ENCODE peak calls at places on chromosome 2, in five cellular contexts. U, R, Q, B and H are unnamed samples.

GRCh38 chr2:3644891-3645605 is 13.0 kb upstream of the ALLC start:
- DNase-seq in U (no peak), R (no peak), Q (no peak), B (peak; percentile 8), H (no peak)

GRCh38 chr2:53445376-53446072 is 322.1 kb upstream of the CHAC2 start:
- DNase-seq in U (no peak), R (no peak), Q (no peak), B (peak; percentile 46), H (no peak)

GRCh38 chr2:101843048-101843447 is 145.5 kb downstream of the MAP4K4 start:
- DNase-seq in U (no peak), R (peak; percentile 36), Q (no peak), B (no peak), H (no peak)

GRCh38 chr2:31888550-31888949 is 122.3 kb downstream of the MEMO1 start:
- DNase-seq in U (no peak), R (no peak), Q (no peak), B (no peak), H (no peak)

GRCh38 chr2:235611337-235611736 is 117.5 kb downstream of the AGAP1 start:
- DNase-seq in U (no peak), R (no peak), Q (no peak), B (no peak), H (no peak)

GRCh38 chr2:173881466-173881865 is 83.7 kb downstream of the SP3 start:
- DNase-seq in U (no peak), R (peak; percentile 59), Q (no peak), B (peak; percentile 25), H (no peak)

GRCh38 chr2:203030991-203031390 is 16.3 kb downstream of the NBEAL1 start:
- DNase-seq in U (no peak), R (no peak), Q (no peak), B (no peak), H (no peak)

GRCh38 chr2:199607914-199608313 is 150.2 kb upstream of the SATB2 start:
- DNase-seq in U (no peak), R (no peak), Q (no peak), B (no peak), H (no peak)

GRCh38 chr2:54871457-54872103 is 148.1 kb downstream of the EML6 start:
- DNase-seq in U (no peak), R (no peak), Q (no peak), B (no peak), H (no peak)

GRCh38 chr2:9991829-9992273 is 40.4 kb downstream of the GRHL1 start:
- DNase-seq in U (no peak), R (no peak), Q (peak; percentile 59), B (peak; percentile 77), H (no peak)

GRCh38 chr2:196404276-196404675 is 232.9 kb upstream of the STK17B start:
- DNase-seq in U (no peak), R (no peak), Q (no peak), B (no peak), H (no peak)

GRCh38 chr2:53379547-53379946 is 388.1 kb upstream of the CHAC2 start:
- DNase-seq in U (no peak), R (no peak), Q (no peak), B (no peak), H (no peak)

GRCh38 chr2:8508766-8509165 is 173.1 kb upstream of the ID2 start:
- DNase-seq in U (no peak), R (no peak), Q (no peak), B (no peak), H (no peak)

GRCh38 chr2:8502316-8502715 is 179.5 kb upstream of the ID2 start:
- DNase-seq in U (no peak), R (no peak), Q (no peak), B (no peak), H (no peak)

GRCh38 chr2:8506771-8507170 is 175.1 kb upstream of the ID2 start:
- DNase-seq in U (no peak), R (no peak), Q (no peak), B (no peak), H (no peak)

GRCh38 chr2:8509613-8510012 is 172.2 kb upstream of the ID2 start:
- DNase-seq in U (no peak), R (no peak), Q (no peak), B (no peak), H (no peak)

GRCh38 chr2:8505311-8505920 is 176.4 kb upstream of the ID2 start:
- DNase-seq in U (no peak), R (no peak), Q (no peak), B (no peak), H (no peak)
- H3K27me3 ChIP-seq in U (no peaks in the 10 kb centered on the region), R (no peaks in the 10 kb centered on the region), Q (no peaks in the 10 kb centered on the region), B (no peaks in the 10 kb centered on the region), H (no peaks in the 10 kb centered on the region)

GRCh38 chr2:50126077-50126476 is 905.9 kb downstream of the NRXN1 start:
- DNase-seq in U (no peak), R (no peak), Q (no peak), B (no peak), H (no peak)
- H3K27ac ChIP-seq in U (no peak overlapping the region), R (no peak overlapping the region), Q (no peak overlapping the region), B (no peak overlapping the region), H (no peak overlapping the region)

GRCh38 chr2:26300234-26300641 is 45.7 kb upstream of the SELENOI start:
- DNase-seq in U (no peak), R (peak; percentile 13), Q (no peak), B (peak; percentile 51), H (no peak)
- H3K4me3 ChIP-seq in U (peak overlapping the region; percentile 49), R (peak overlapping the region; percentile 56), Q (peak overlapping the region; percentile 73), B (peak overlapping the region; percentile 23), H (peak overlapping the region; percentile 57)

DNA sequence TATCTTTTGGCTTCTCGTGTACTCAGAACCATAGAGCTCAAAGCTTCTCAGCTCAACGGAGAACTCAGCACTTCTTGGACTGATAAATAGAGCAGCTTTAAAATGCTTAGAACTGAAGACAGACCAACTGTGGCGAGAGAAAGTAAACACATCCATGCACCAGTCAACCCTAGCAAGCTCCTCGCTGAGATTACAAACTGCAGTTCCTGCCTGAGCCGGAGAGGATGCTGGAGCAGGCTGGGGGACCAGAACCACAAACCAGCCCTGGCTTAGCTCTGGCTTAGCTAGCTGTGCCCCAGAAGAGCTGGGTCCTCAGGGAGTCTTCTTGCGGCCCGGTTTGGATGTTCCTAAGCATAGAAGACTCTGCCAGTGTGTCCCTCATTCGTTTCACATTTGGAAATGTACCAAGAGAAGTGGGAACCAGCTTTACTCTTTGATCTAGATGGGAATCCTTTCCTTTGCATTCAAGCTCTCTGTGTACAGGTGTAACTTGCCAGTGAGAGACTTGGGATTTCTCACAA is 5.6 kb downstream of the PAX8 start:
- DNase-seq in U (no peak), R (no peak), Q (no peak), B (no peak), H (no peak)
- H3K27me3 ChIP-seq in U (peaks cover 49% of the 10 kb centered on the region), R (peaks cover 7% of the 10 kb centered on the region), Q (peaks cover 26% of the 10 kb centered on the region), B (peaks cover 66% of the 10 kb centered on the region), H (peaks cover 39% of the 10 kb centered on the region)